ENCODE peak calls at places on chromosomes 3 and 15, in five cellular contexts. R, E, C, Y and I are unnamed samples.

GRCh38 chr15:92631721-92632120 is 23.9 kb downstream of the FAM174B start:
- DNase-seq in E (no peak), C (peak; percentile 22), Y (peak; percentile 30), R (no peak), I (no peak)

GRCh38 chr3:112394008-112394616 is 61.2 kb downstream of the CD200 start:
- DNase-seq in Y (no peak), R (no peak), C (no peak), E (no peak), I (no peak)

GRCh38 chr15:74240897-74241614 is 4.9 kb downstream of the CCDC33 start:
- DNase-seq in Y (no peak), R (no peak), E (no peak), C (no peak), I (no peak)

GRCh38 chr3:10400050-10400748 is 79.3 kb upstream of the SEC13 start:
- DNase-seq in Y (no peak), E (no peak), R (no peak), C (no peak), I (no peak)

GRCh38 chr3:186108106-186108940 is 566 bp downstream of the ETV5 start:
- DNase-seq in E (peak; percentile 61), Y (peak; percentile 55), R (peak; percentile 9), C (no peak), I (no peak)

GRCh38 chr3:53602866-53603265 is 108.5 kb downstream of the CACNA1D start:
- DNase-seq in C (no peak), R (no peak), E (no peak), Y (no peak), I (no peak)

GRCh38 chr3:1007890-1008289 is 84.9 kb upstream of the CNTN6 start:
- DNase-seq in C (no peak), E (no peak), R (no peak), Y (no peak), I (peak; percentile 50)

GRCh38 chr3:157913751-157914150 is 192.5 kb downstream of the SHOX2 start:
- DNase-seq in Y (no peak), E (no peak), R (no peak), C (no peak), I (no peak)

GRCh38 chr3:126102011-126102410 is 18.1 kb upstream of the SLC41A3 start:
- DNase-seq in Y (no peak), E (no peak), R (no peak), C (no peak), I (no peak)

GRCh38 chr3:145767909-145768308 is 393.1 kb downstream of the PLOD2 start:
- DNase-seq in E (no peak), Y (no peak), C (no peak), R (peak; percentile 9), I (no peak)

GRCh38 chr3:23035927-23036640 is 167.0 kb upstream of the UBE2E2 start:
- DNase-seq in Y (peak; percentile 48), E (peak; percentile 40), R (peak; percentile 11), C (peak; percentile 55), I (no peak)

GRCh38 chr15:86362556-86362955 is 282.9 kb downstream of the AGBL1 start:
- DNase-seq in C (no peak), E (no peak), R (no peak), Y (no peak), I (peak; percentile 5)

GRCh38 chr15:41832875-41833274 is 5.0 kb downstream of the JMJD7 start:
- DNase-seq in R (no peak), Y (no peak), C (peak; percentile 48), E (peak; percentile 87), I (peak; percentile 37)

GRCh38 chr3:186895406-186895805 is 34.9 kb upstream of the ST6GAL1 start:
- DNase-seq in C (no peak), R (no peak), E (peak; percentile 36), Y (no peak), I (no peak)

GRCh38 chr15:85730001-85730820 is 64.5 kb downstream of the KLHL25 start:
- DNase-seq in C (no peak), E (no peak), Y (peak; percentile 66), R (peak; percentile 50), I (no peak)

GRCh38 chr3:40971191-40972168 is 227.8 kb upstream of the CTNNB1 start:
- DNase-seq in E (peak; percentile 98), R (peak; percentile 88), C (peak; percentile 47), Y (peak; percentile 86), I (peak; percentile 99)

GRCh38 chr15:97866994-97867393 is 93.5 kb upstream of the ARRDC4 start:
- DNase-seq in C (no peak), Y (no peak), E (no peak), R (no peak), I (no peak)

GRCh38 chr15:34818531-34818930 is 23.2 kb upstream of the ACTC1 start:
- DNase-seq in E (no peak), R (no peak), Y (no peak), C (no peak), I (no peak)

GRCh38 chr3:71498543-71498942 is 85.0 kb downstream of the FOXP1 start:
- DNase-seq in R (no peak), Y (no peak), E (no peak), C (no peak), I (no peak)
- H3K4me3 ChIP-seq in R (no peak overlapping the region), Y (no peak overlapping the region), E (no peak overlapping the region), C (no peak overlapping the region), I (no peak overlapping the region)

DNA sequence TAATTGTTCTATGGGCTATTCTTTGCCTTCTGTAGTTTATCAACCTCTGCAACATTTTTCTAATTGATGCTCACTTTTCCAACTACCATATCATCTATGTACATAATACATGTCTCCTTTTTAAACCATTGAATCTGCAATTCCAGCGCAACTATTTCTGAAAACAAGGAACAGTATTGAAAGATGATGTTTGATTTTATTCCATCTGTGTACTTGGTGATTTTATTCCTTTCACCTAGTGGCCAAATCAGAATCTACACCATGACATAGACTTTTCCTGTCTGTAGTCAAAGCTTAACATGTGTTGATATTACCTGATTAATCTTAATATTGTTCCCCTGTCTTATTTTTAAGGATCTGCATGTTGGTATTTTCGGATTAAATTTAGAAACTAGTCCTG is 13.0 kb downstream of the NKTR start:
- DNase-seq in Y (no peak), C (no peak), E (no peak), R (no peak), I (no peak)
- TF ChIP-seq CTCF in Y (peak; percentile 54), C (peak; percentile 58), E (peak; percentile 58), R (peak; percentile 51), I (peak; percentile 49)

GRCh38 chr15:44598066-44598465 is 61.1 kb downstream of the EIF3J start:
- DNase-seq in E (no peak), R (no peak), Y (no peak), C (no peak), I (no peak)

GRCh38 chr15:44596511-44597010 is 59.6 kb downstream of the EIF3J start:
- DNase-seq in C (no peak), Y (no peak), E (no peak), R (peak; percentile 12), I (no peak)

GRCh38 chr15:44595246-44595645 is 58.3 kb downstream of the EIF3J start:
- DNase-seq in R (no peak), Y (no peak), C (no peak), E (no peak), I (no peak)

GRCh38 chr15:44593042-44593736 is 56.2 kb downstream of the EIF3J start:
- DNase-seq in Y (no peak), R (peak; percentile 28), E (no peak), C (no peak), I (no peak)

DNA sequence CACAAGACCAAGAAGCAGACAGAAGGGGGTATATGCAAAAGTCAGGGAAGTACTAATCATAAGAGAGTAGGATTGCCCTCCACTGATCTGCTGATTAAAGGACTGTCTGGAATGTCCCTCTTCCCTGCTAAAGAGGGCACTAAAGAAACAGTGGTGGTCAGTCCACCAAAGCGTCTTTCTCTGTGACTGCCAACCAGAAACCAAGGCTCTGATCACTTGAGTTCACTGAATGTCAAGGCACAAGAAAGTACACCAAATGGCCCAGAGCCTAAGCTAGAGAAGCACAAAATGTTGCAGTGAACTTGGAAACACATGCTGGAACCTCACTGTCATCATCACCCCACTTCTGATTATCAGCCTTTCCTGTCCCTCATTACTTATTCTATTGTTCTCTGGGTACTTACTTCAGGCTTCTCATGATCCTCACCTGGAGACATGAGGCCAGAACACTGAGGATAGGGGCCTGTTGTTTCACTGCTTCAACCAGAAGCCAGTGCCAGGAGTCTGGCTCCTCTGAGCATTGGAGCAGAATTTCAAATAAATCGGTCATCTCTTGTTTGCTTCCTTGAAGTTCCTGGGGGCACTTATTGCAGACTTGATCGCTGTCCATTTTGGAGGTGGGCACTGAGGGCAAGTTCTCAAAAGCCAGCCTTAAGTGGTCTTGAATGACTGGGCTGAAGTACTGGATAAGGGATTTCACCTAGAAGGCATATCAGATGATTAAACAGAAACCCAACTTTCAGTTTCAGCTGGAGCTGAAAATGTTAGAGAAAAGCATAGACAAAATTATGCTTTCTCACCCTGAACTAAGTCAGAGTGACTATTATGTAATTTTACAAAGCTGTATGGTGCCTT is 58.9 kb downstream of the EIF3J start:
- DNase-seq in C (no peak), E (no peak), Y (no peak), R (peak; percentile 78), I (no peak)
- H3K36me3 ChIP-seq in C (peaks cover 90% of the 10 kb centered on the region), E (peaks cover 1% of the 10 kb centered on the region), Y (peaks cover 6% of the 10 kb centered on the region), R (no peaks in the 10 kb centered on the region), I (no peaks in the 10 kb centered on the region)

GRCh38 chr15:70526974-70527325 is 236.4 kb downstream of the UACA start:
- DNase-seq in C (no peak), Y (no peak), R (no peak), E (no peak), I (no peak)
- H3K4me3 ChIP-seq in C (no peak overlapping the region), Y (no peak overlapping the region), R (no peak overlapping the region), E (peak overlapping the region; percentile 38), I (no peak overlapping the region)

DNA sequence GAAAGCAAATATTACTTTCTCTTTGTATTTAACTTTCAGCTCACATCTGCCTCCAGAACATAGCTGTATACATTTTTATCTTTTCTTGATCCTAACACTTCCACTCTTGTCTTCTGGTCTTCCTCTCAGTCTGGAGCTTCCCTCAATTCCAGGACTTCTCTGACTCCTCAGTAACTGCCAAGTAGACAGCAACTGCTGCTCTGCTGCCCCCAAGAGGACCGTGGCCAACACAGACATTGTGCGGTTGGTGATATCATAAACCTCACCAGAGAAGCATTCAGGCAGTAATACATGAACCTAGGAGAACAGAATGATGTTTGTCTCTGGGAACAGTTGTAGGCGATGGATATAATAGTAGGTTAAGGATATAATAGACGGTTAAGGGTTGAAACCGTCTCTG is 45.2 kb upstream of the FGF12 start:
- DNase-seq in C (peak; percentile 35), Y (no peak), R (peak; percentile 23), E (peak; percentile 43), I (no peak)
- TF ChIP-seq CTCF in C (peak; percentile 17), Y (no peak), R (peak; percentile 45), E (peak; percentile 80), I (peak; percentile 47)